ENCODE peak calls at places on chromosomes 11 and 22, in nine cellular contexts. A is GM03348; T is HEK293T; F is skeletal muscle cell; E is activated T-cell treated with anti-CD3 and anti-CD28 coated beads for 1 hour; S is kidney; H is non-pigmented ciliary epithelial cell; M is small intestine; I is stimulated activated naive CD4-positive, alpha-beta T cell. R is an unnamed sample.

GRCh38 chr11:108648528-108648885 is 16.4 kb upstream of the DDX10 start:
- DNase-seq in F (no peak), T (no peak), A (no peak), M (no peak), E (no peak), I (no peak), S (no peak), H (no peak), R (no peak)

GRCh38 chr11:44934110-44934509 is 16.6 kb downstream of the TP53I11 start:
- DNase-seq in H (no peak), I (no peak), S (no peak), A (no peak), T (no peak), F (no peak), E (no peak), M (no peak), R (no peak)

GRCh38 chr11:45102810-45103621 is 43.4 kb upstream of the PRDM11 start:
- DNase-seq in T (peak; percentile 73), S (peak; percentile 84), I (peak; percentile 74), M (peak; percentile 73), E (peak; percentile 36), F (peak; percentile 43), H (peak; percentile 64), A (peak; percentile 87), R (peak; percentile 85)

GRCh38 chr22:32958021-32958420 is 100.2 kb downstream of the SYN3 start:
- DNase-seq in E (no peak), H (no peak), T (no peak), F (no peak), M (no peak), S (no peak), I (no peak), A (no peak), R (no peak)

GRCh38 chr11:65216830-65217229 is 35.1 kb downstream of the CAPN1 start:
- DNase-seq in E (no peak), A (no peak), I (no peak), F (no peak), S (no peak), H (no peak), M (no peak), T (peak; percentile 22), R (no peak)

GRCh38 chr22:30485362-30485988 is 13.7 kb upstream of the SEC14L3 start:
- DNase-seq in M (peak; percentile 62), I (peak; percentile 83), A (peak; percentile 95), E (peak; percentile 63), S (no peak), H (no peak), F (peak; percentile 3), T (peak; percentile 97), R (peak; percentile 71)

GRCh38 chr11:35784699-35785098 is 122.1 kb downstream of the TRIM44 start:
- DNase-seq in T (no peak), E (no peak), A (no peak), F (no peak), I (no peak), H (no peak), S (no peak), M (no peak), R (no peak)

GRCh38 chr11:17386331-17387084 is 2.0 kb downstream of the KCNJ11 start:
- DNase-seq in E (no peak), H (no peak), S (peak; percentile 78), F (no peak), I (no peak), A (peak; percentile 87), T (peak; percentile 60), M (peak; percentile 51), R (peak; percentile 28)

GRCh38 chr11:44622190-44622650 is 56.8 kb downstream of the CD82 start:
- DNase-seq in H (no peak), S (no peak), E (no peak), M (no peak), A (no peak), F (no peak), T (no peak), I (no peak), R (no peak)

GRCh38 chr11:12769834-12770345 is 95.7 kb downstream of the TEAD1 start:
- DNase-seq in M (no peak), H (peak; percentile 70), I (no peak), E (no peak), A (peak; percentile 76), F (peak; percentile 77), T (no peak), S (no peak), R (no peak)

GRCh38 chr22:22030493-22031182 is 48.1 kb upstream of the TOP3B start:
- DNase-seq in H (no peak), T (peak; percentile 46), A (no peak), E (no peak), F (no peak), S (no peak), M (no peak), I (no peak), R (no peak)

GRCh38 chr22:22156716-22157499 is 87.7 kb upstream of the VPREB1 start:
- DNase-seq in E (peak; percentile 37), A (peak; percentile 79), T (peak; percentile 84), S (no peak), I (peak; percentile 59), F (peak; percentile 20), H (peak; percentile 52), M (peak; percentile 75), R (peak; percentile 21)

GRCh38 chr22:45231293-45231692 is 9.4 kb downstream of the KIAA0930 start:
- DNase-seq in S (no peak), H (no peak), M (no peak), E (no peak), I (no peak), A (no peak), F (no peak), T (no peak), R (no peak)

GRCh38 chr22:25966448-25966913 is 202.8 kb upstream of the SEZ6L start:
- DNase-seq in H (no peak), I (no peak), E (no peak), T (peak; percentile 34), S (no peak), M (no peak), A (no peak), F (no peak), R (no peak)

GRCh38 chr11:68721075-68721474 is 30.2 kb downstream of the TESMIN start:
- DNase-seq in A (no peak), I (no peak), S (no peak), H (no peak), M (no peak), F (no peak), E (no peak), T (no peak), R (no peak)

GRCh38 chr11:118619444-118620205 is 12.2 kb downstream of the PHLDB1 start:
- DNase-seq in E (no peak), S (peak; percentile 70), I (no peak), A (peak; percentile 89), M (no peak), T (no peak), F (peak; percentile 92), H (peak; percentile 95), R (no peak)

GRCh38 chr11:68447015-68447801 is 13.3 kb upstream of the PPP6R3 start:
- DNase-seq in I (peak; percentile 76), M (peak; percentile 75), H (no peak), S (peak; percentile 90), T (peak; percentile 86), F (no peak), E (peak; percentile 70), A (peak; percentile 93), R (peak; percentile 79)

GRCh38 chr11:130001491-130002351 is 914 bp downstream of the PRDM10 start:
- DNase-seq in S (peak; percentile 89), M (peak; percentile 47), I (peak; percentile 65), E (peak; percentile 14), H (no peak), F (no peak), T (peak; percentile 30), A (peak; percentile 85), R (peak; percentile 10)

GRCh38 chr11:118046051-118046963 is 30.6 kb upstream of the TMPRSS4 start:
- DNase-seq in A (no peak), I (peak; percentile 50), E (no peak), F (no peak), S (no peak), H (no peak), M (no peak), T (no peak), R (peak; percentile 59)

GRCh38 chr22:29871684-29872083 is 11.3 kb upstream of the MTMR3 start:
- DNase-seq in M (no peak), E (no peak), T (peak; percentile 60), A (no peak), I (no peak), H (no peak), S (no peak), F (no peak), R (no peak)

GRCh38 chr11:95849087-95849825 is 59.0 kb downstream of the CEP57 start:
- DNase-seq in H (peak; percentile 64), F (peak; percentile 55), S (no peak), E (no peak), M (peak; percentile 58), T (peak; percentile 38), I (peak; percentile 9), A (peak; percentile 55), R (no peak)

GRCh38 chr11:13216019-13217006 is 61.3 kb upstream of the BMAL1 start:
- DNase-seq in E (no peak), T (no peak), F (peak; percentile 92), H (peak; percentile 92), A (peak; percentile 92), I (no peak), S (peak; percentile 71), M (no peak), R (no peak)

GRCh38 chr11:75969626-75970308 is 154.8 kb downstream of the UVRAG start:
- DNase-seq in H (no peak), I (no peak), M (peak; percentile 19), A (peak; percentile 71), S (no peak), F (peak; percentile 56), E (no peak), T (no peak), R (no peak)

GRCh38 chr22:19346677-19347265 is 55.3 kb upstream of the CLTCL1 start:
- DNase-seq in E (no peak), F (no peak), S (no peak), A (no peak), T (no peak), M (no peak), I (no peak), H (no peak), R (no peak)

GRCh38 chr11:114196994-114197702 is 99.1 kb upstream of the NNMT start:
- DNase-seq in M (no peak), H (no peak), I (no peak), F (no peak), A (no peak), S (no peak), E (no peak), T (no peak), R (no peak)

GRCh38 chr11:44817207-44817944 is 90.6 kb downstream of the TSPAN18 start:
- DNase-seq in A (peak; percentile 46), F (no peak), I (no peak), M (no peak), T (no peak), H (no peak), E (no peak), S (no peak), R (no peak)